ENCODE peak calls at places on chromosomes 13 and 19, in eight cellular contexts. E is cardiac muscle cell; A is stimulated activated CD8-positive, alpha-beta memory T cell treated with anti-CD3 and anti-CD28 coated beads, Interleukin-2, amount 100 ng/mL, for 48 hours; K is PC-3; Y is RCC 7860; W is dorsolateral prefrontal cortex; B is HEK293T; R is stimulated activated CD4-positive, alpha-beta T cell treated with anti-CD3 and anti-CD28 coated beads, TNF-alpha, amount 100 ng/mL, for 48 hours. Z is an unnamed sample.

GRCh38 chr19:52453324-52454094 is at the start of gene ZNF578:
- DNase-seq in E (peak), A (peak), K (no peak), Y (no peak), W (peak), B (no peak), R (peak), Z (no peak)

GRCh38 chr19:58572818-58573657 is at the start of gene MZF1:
- DNase-seq in E (peak), A (peak), K (peak), Y (peak), W (peak), B (peak), R (peak), Z (peak)

GRCh38 chr19:33508431-33508830 is 13.2 kb downstream of the PEPD start:
- DNase-seq in E (no peak), A (no peak), K (no peak), Y (no peak), W (no peak), B (no peak), R (no peak), Z (no peak)

GRCh38 chr13:30033681-30034447 is 183.4 kb upstream of the UBL3 start:
- DNase-seq in E (peak), A (no peak), K (peak), Y (peak), W (no peak), B (no peak), R (no peak), Z (no peak)

GRCh38 chr19:918481-919156 is 1.5 kb downstream of the KISS1R start:
- DNase-seq in E (peak), A (no peak), K (peak), Y (no peak), W (no peak), B (no peak), R (peak), Z (no peak)

GRCh38 chr19:15290149-15290548 is 42.2 kb downstream of the BRD4 start:
- DNase-seq in E (no peak), A (no peak), K (no peak), Y (no peak), W (no peak), B (no peak), R (no peak), Z (no peak)

GRCh38 chr13:21986602-21987001 is 315.7 kb downstream of the FGF9 start:
- DNase-seq in E (no peak), A (no peak), K (no peak), Y (no peak), W (no peak), B (no peak), R (no peak), Z (no peak)

GRCh38 chr13:113585828-113586355 is 1.3 kb downstream of the TFDP1 start:
- DNase-seq in E (no peak), A (no peak), K (no peak), Y (no peak), W (no peak), B (no peak), R (no peak), Z (no peak)

GRCh38 chr13:44230736-44231135 is 142.9 kb upstream of the SERP2 start:
- DNase-seq in E (no peak), A (no peak), K (peak), Y (no peak), W (no peak), B (no peak), R (no peak), Z (no peak)

GRCh38 chr13:99600318-99600717 is 99.0 kb downstream of the TM9SF2 start:
- DNase-seq in E (peak), A (no peak), K (no peak), Y (no peak), W (no peak), B (no peak), R (no peak), Z (no peak)

GRCh38 chr19:8452446-8453123 is 7.8 kb downstream of the HNRNPM start:
- DNase-seq in E (no peak), A (no peak), K (no peak), Y (no peak), W (no peak), B (no peak), R (no peak), Z (no peak)

GRCh38 chr13:40447857-40448256 is 218.6 kb downstream of the FOXO1 start:
- DNase-seq in E (no peak), A (no peak), K (no peak), Y (no peak), W (no peak), B (no peak), R (no peak), Z (no peak)

GRCh38 chr13:98570929-98571372 is 6.0 kb downstream of the STK24 start:
- DNase-seq in E (no peak), A (no peak), K (peak), Y (peak), W (no peak), B (no peak), R (no peak), Z (peak)

GRCh38 chr19:6714749-6715555 is 5.5 kb downstream of the C3 start:
- DNase-seq in E (no peak), A (no peak), K (no peak), Y (no peak), W (no peak), B (no peak), R (no peak), Z (no peak)

GRCh38 chr13:98842858-98843481 is 90.5 kb upstream of the SLC15A1 start:
- DNase-seq in E (peak), A (peak), K (peak), Y (peak), W (peak), B (peak), R (peak), Z (peak)

GRCh38 chr13:33671560-33671959 is 146.4 kb upstream of the RFC3 start:
- DNase-seq in E (no peak), A (no peak), K (no peak), Y (no peak), W (no peak), B (no peak), R (no peak), Z (no peak)

GRCh38 chr13:75303295-75303694 is 178.7 kb downstream of the TBC1D4 start:
- DNase-seq in E (no peak), A (no peak), K (no peak), Y (no peak), W (no peak), B (no peak), R (no peak), Z (no peak)

GRCh38 chr13:47399599-47399998 is 502.7 kb upstream of the HTR2A start:
- DNase-seq in E (no peak), A (no peak), K (no peak), Y (no peak), W (no peak), B (no peak), R (no peak), Z (no peak)

GRCh38 chr19:40424637-40425449 is 949 bp downstream of the SERTAD1 start:
- DNase-seq in E (peak), A (no peak), K (no peak), Y (no peak), W (no peak), B (peak), R (no peak), Z (no peak)

GRCh38 chr13:102401305-102401704 is 543 bp downstream of the FGF14 start:
- DNase-seq in E (no peak), A (no peak), K (no peak), Y (no peak), W (no peak), B (no peak), R (no peak), Z (no peak)